ENCODE peak calls at places on chromosomes 16 and 17, in six cellular contexts. One of them, this sample, is unnamed.
A peak's percentile ranks its signal among the peaks of the same experiment; 100 is the strongest.

GRCh38 chr16:12113581-12114375 is 137.2 kb downstream of the SNX29 start:
- DNase-seq in nephron progenitor cell: peak; percentile 55
- DNase-seq in A549: no peak
- DNase-seq in brain microvascular endothelial cell: no peak
- DNase-seq in neural crest cell: no peak
- DNase-seq in AG10803: peak; percentile 85
- DNase-seq in this sample: no peak

GRCh38 chr16:85934210-85934609 is 35.2 kb downstream of the IRF8 start:
- DNase-seq in brain microvascular endothelial cell: no peak
- DNase-seq in neural crest cell: no peak
- DNase-seq in AG10803: no peak
- DNase-seq in A549: no peak
- DNase-seq in nephron progenitor cell: no peak
- DNase-seq in this sample: no peak

GRCh38 chr16:72744064-72744793 is 303.7 kb downstream of the ZFHX3 start:
- DNase-seq in neural crest cell: no peak
- DNase-seq in A549: no peak
- DNase-seq in nephron progenitor cell: no peak
- DNase-seq in brain microvascular endothelial cell: no peak
- DNase-seq in AG10803: no peak
- DNase-seq in this sample: no peak

GRCh38 chr16:1771072-1771863 is at the start of gene NME3:
- DNase-seq in neural crest cell: peak; percentile 60
- DNase-seq in A549: peak; percentile 76
- DNase-seq in nephron progenitor cell: peak; percentile 80
- DNase-seq in AG10803: peak; percentile 54
- DNase-seq in brain microvascular endothelial cell: peak; percentile 56
- DNase-seq in this sample: no peak

GRCh38 chr17:66347661-66348604 is 45.5 kb downstream of the PRKCA start:
- DNase-seq in neural crest cell: no peak
- DNase-seq in nephron progenitor cell: no peak
- DNase-seq in AG10803: peak; percentile 44
- DNase-seq in A549: peak; percentile 57
- DNase-seq in brain microvascular endothelial cell: peak; percentile 35
- DNase-seq in this sample: no peak

GRCh38 chr17:44279586-44280344 is 11.8 kb upstream of the SLC4A1 start:
- DNase-seq in brain microvascular endothelial cell: peak; percentile 92
- DNase-seq in AG10803: peak; percentile 84
- DNase-seq in neural crest cell: peak; percentile 11
- DNase-seq in nephron progenitor cell: peak; percentile 59
- DNase-seq in A549: peak; percentile 51
- DNase-seq in this sample: no peak

GRCh38 chr17:55322451-55322985 is 57.8 kb downstream of the HLF start:
- DNase-seq in neural crest cell: no peak
- DNase-seq in AG10803: peak; percentile 47
- DNase-seq in brain microvascular endothelial cell: no peak
- DNase-seq in A549: no peak
- DNase-seq in nephron progenitor cell: no peak
- DNase-seq in this sample: no peak

GRCh38 chr17:73939808-73940207 is 263.7 kb upstream of the RPL38 start:
- DNase-seq in brain microvascular endothelial cell: no peak
- DNase-seq in neural crest cell: no peak
- DNase-seq in A549: no peak
- DNase-seq in nephron progenitor cell: no peak
- DNase-seq in AG10803: no peak
- DNase-seq in this sample: no peak

GRCh38 chr16:83390759-83391158 is 417.0 kb upstream of the HSBP1 start:
- DNase-seq in AG10803: peak; percentile 9
- DNase-seq in A549: no peak
- DNase-seq in brain microvascular endothelial cell: no peak
- DNase-seq in neural crest cell: no peak
- DNase-seq in nephron progenitor cell: no peak
- DNase-seq in this sample: no peak

GRCh38 chr16:73113326-73113720 is 65.4 kb upstream of the ZFHX3 start:
- DNase-seq in brain microvascular endothelial cell: no peak
- DNase-seq in nephron progenitor cell: no peak
- DNase-seq in AG10803: peak; percentile 58
- DNase-seq in A549: no peak
- DNase-seq in neural crest cell: no peak
- DNase-seq in this sample: no peak

GRCh38 chr17:70629902-70630301 is 460.6 kb downstream of the KCNJ2 start:
- DNase-seq in AG10803: no peak
- DNase-seq in neural crest cell: no peak
- DNase-seq in brain microvascular endothelial cell: no peak
- DNase-seq in nephron progenitor cell: no peak
- DNase-seq in A549: peak; percentile 27
- DNase-seq in this sample: no peak

GRCh38 chr17:37368577-37368976 is 7.2 kb upstream of the C17orf78 start:
- DNase-seq in A549: no peak
- DNase-seq in neural crest cell: no peak
- DNase-seq in brain microvascular endothelial cell: no peak
- DNase-seq in nephron progenitor cell: no peak
- DNase-seq in AG10803: peak; percentile 60
- DNase-seq in this sample: no peak

GRCh38 chr16:35516551-35516950 is 2057.1 kb downstream of the TP53TG3F start:
- DNase-seq in brain microvascular endothelial cell: no peak
- DNase-seq in nephron progenitor cell: no peak
- DNase-seq in AG10803: no peak
- DNase-seq in A549: no peak
- DNase-seq in neural crest cell: no peak
- DNase-seq in this sample: no peak

GRCh38 chr16:3171181-3171854 is 16.7 kb upstream of the OR1F1 start:
- DNase-seq in AG10803: no peak
- DNase-seq in nephron progenitor cell: no peak
- DNase-seq in neural crest cell: no peak
- DNase-seq in brain microvascular endothelial cell: no peak
- DNase-seq in A549: no peak
- DNase-seq in this sample: no peak

GRCh38 chr17:41621916-41622315 is 2.5 kb downstream of the KRT17 start:
- DNase-seq in AG10803: no peak
- DNase-seq in neural crest cell: no peak
- DNase-seq in brain microvascular endothelial cell: no peak
- DNase-seq in A549: no peak
- DNase-seq in nephron progenitor cell: no peak
- DNase-seq in this sample: no peak

GRCh38 chr17:71959129-71959528 is 161.7 kb upstream of the SOX9 start:
- DNase-seq in brain microvascular endothelial cell: no peak
- DNase-seq in neural crest cell: no peak
- DNase-seq in nephron progenitor cell: no peak
- DNase-seq in AG10803: peak; percentile 22
- DNase-seq in A549: peak; percentile 31
- DNase-seq in this sample: no peak

GRCh38 chr17:41800601-41801373 is 11.0 kb downstream of the P3H4 start:
- DNase-seq in AG10803: peak; percentile 65
- DNase-seq in A549: peak; percentile 88
- DNase-seq in nephron progenitor cell: peak; percentile 49
- DNase-seq in neural crest cell: no peak
- DNase-seq in brain microvascular endothelial cell: no peak
- DNase-seq in this sample: peak; percentile 47

GRCh38 chr17:58492238-58493121 is 4.3 kb upstream of the HSF5 start:
- DNase-seq in AG10803: no peak
- DNase-seq in neural crest cell: no peak
- DNase-seq in nephron progenitor cell: no peak
- DNase-seq in brain microvascular endothelial cell: peak; percentile 24
- DNase-seq in A549: no peak
- DNase-seq in this sample: no peak

GRCh38 chr17:42285346-42286050 is 2.8 kb upstream of the STAT5A start:
- DNase-seq in A549: no peak
- DNase-seq in AG10803: no peak
- DNase-seq in nephron progenitor cell: no peak
- DNase-seq in neural crest cell: no peak
- DNase-seq in brain microvascular endothelial cell: no peak
- DNase-seq in this sample: no peak

GRCh38 chr16:64417711-64418227 is 704.1 kb downstream of the CDH11 start:
- DNase-seq in nephron progenitor cell: no peak
- DNase-seq in A549: no peak
- DNase-seq in AG10803: peak; percentile 98
- DNase-seq in brain microvascular endothelial cell: peak; percentile 45
- DNase-seq in neural crest cell: no peak
- DNase-seq in this sample: no peak

GRCh38 chr16:74501484-74502479 is 80.5 kb upstream of the CLEC18B start:
- DNase-seq in brain microvascular endothelial cell: no peak
- DNase-seq in nephron progenitor cell: no peak
- DNase-seq in AG10803: no peak
- DNase-seq in neural crest cell: no peak
- DNase-seq in A549: no peak
- DNase-seq in this sample: no peak

GRCh38 chr17:28100936-28101335 is 58.5 kb downstream of the NLK start:
- DNase-seq in brain microvascular endothelial cell: no peak
- DNase-seq in AG10803: no peak
- DNase-seq in nephron progenitor cell: no peak
- DNase-seq in neural crest cell: no peak
- DNase-seq in A549: no peak
- DNase-seq in this sample: no peak

GRCh38 chr16:83762141-83763024 is 45.4 kb upstream of the HSBP1 start:
- DNase-seq in AG10803: no peak
- DNase-seq in brain microvascular endothelial cell: no peak
- DNase-seq in nephron progenitor cell: no peak
- DNase-seq in neural crest cell: no peak
- DNase-seq in A549: no peak
- DNase-seq in this sample: no peak

GRCh38 chr16:56399492-56399891 is 25.9 kb downstream of the AMFR start:
- DNase-seq in brain microvascular endothelial cell: no peak
- DNase-seq in A549: no peak
- DNase-seq in neural crest cell: no peak
- DNase-seq in AG10803: no peak
- DNase-seq in nephron progenitor cell: no peak
- DNase-seq in this sample: no peak

GRCh38 chr16:56400458-56400857 is 24.9 kb downstream of the AMFR start:
- DNase-seq in A549: no peak
- DNase-seq in AG10803: no peak
- DNase-seq in brain microvascular endothelial cell: no peak
- DNase-seq in nephron progenitor cell: no peak
- DNase-seq in neural crest cell: no peak
- DNase-seq in this sample: no peak

GRCh38 chr16:56405977-56406376 is 19.4 kb downstream of the AMFR start:
- DNase-seq in A549: no peak
- DNase-seq in AG10803: no peak
- DNase-seq in neural crest cell: no peak
- DNase-seq in brain microvascular endothelial cell: no peak
- DNase-seq in nephron progenitor cell: no peak
- DNase-seq in this sample: no peak

GRCh38 chr16:56399047-56399446 is 26.3 kb downstream of the AMFR start:
- DNase-seq in nephron progenitor cell: no peak
- DNase-seq in A549: no peak
- DNase-seq in brain microvascular endothelial cell: no peak
- DNase-seq in AG10803: no peak
- DNase-seq in neural crest cell: no peak
- DNase-seq in this sample: no peak

GRCh38 chr16:56401482-56401881 is 23.9 kb downstream of the AMFR start:
- DNase-seq in A549: peak; percentile 55
- DNase-seq in neural crest cell: no peak
- DNase-seq in AG10803: no peak
- DNase-seq in nephron progenitor cell: no peak
- DNase-seq in brain microvascular endothelial cell: no peak
- DNase-seq in this sample: no peak
- TF ChIP-seq CTCF in A549: no peak
- TF ChIP-seq CTCF in neural crest cell: peak; percentile 50
- TF ChIP-seq CTCF in AG10803: peak; percentile 23
- TF ChIP-seq CTCF in nephron progenitor cell: peak; percentile 24
- TF ChIP-seq CTCF in brain microvascular endothelial cell: peak; percentile 57
- TF ChIP-seq CTCF in this sample: peak; percentile 39

GRCh38 chr16:78704421-78704820 is 605.0 kb downstream of the WWOX start:
- DNase-seq in brain microvascular endothelial cell: no peak
- DNase-seq in nephron progenitor cell: no peak
- DNase-seq in AG10803: peak; percentile 59
- DNase-seq in neural crest cell: no peak
- DNase-seq in A549: no peak
- DNase-seq in this sample: no peak

GRCh38 chr16:78706637-78707036 is 607.2 kb downstream of the WWOX start:
- DNase-seq in neural crest cell: no peak
- DNase-seq in nephron progenitor cell: no peak
- DNase-seq in AG10803: no peak
- DNase-seq in brain microvascular endothelial cell: no peak
- DNase-seq in A549: no peak
- DNase-seq in this sample: no peak

GRCh38 chr16:78709137-78709871 is 609.9 kb downstream of the WWOX start:
- DNase-seq in brain microvascular endothelial cell: no peak
- DNase-seq in A549: no peak
- DNase-seq in neural crest cell: no peak
- DNase-seq in nephron progenitor cell: no peak
- DNase-seq in AG10803: no peak
- DNase-seq in this sample: no peak

GRCh38 chr16:78703951-78704350 is 604.5 kb downstream of the WWOX start:
- DNase-seq in AG10803: peak; percentile 38
- DNase-seq in A549: no peak
- DNase-seq in brain microvascular endothelial cell: no peak
- DNase-seq in nephron progenitor cell: no peak
- DNase-seq in neural crest cell: no peak
- DNase-seq in this sample: no peak

GRCh38 chr16:78705694-78706093 is 606.2 kb downstream of the WWOX start:
- DNase-seq in A549: peak; percentile 74
- DNase-seq in neural crest cell: no peak
- DNase-seq in AG10803: peak; percentile 1
- DNase-seq in nephron progenitor cell: no peak
- DNase-seq in brain microvascular endothelial cell: peak; percentile 9
- DNase-seq in this sample: no peak
- TF ChIP-seq CTCF in A549: no peak
- TF ChIP-seq CTCF in neural crest cell: peak; percentile 78
- TF ChIP-seq CTCF in AG10803: peak; percentile 36
- TF ChIP-seq CTCF in nephron progenitor cell: peak; percentile 60
- TF ChIP-seq CTCF in brain microvascular endothelial cell: peak; percentile 14
- TF ChIP-seq CTCF in this sample: peak; percentile 57

GRCh38 chr17:29619251-29619650 is 3.5 kb downstream of the CORO6 start:
- DNase-seq in nephron progenitor cell: no peak
- DNase-seq in neural crest cell: no peak
- DNase-seq in brain microvascular endothelial cell: no peak
- DNase-seq in AG10803: peak; percentile 37
- DNase-seq in A549: peak; percentile 73
- DNase-seq in this sample: no peak
- TF ChIP-seq CTCF in nephron progenitor cell: no peak
- TF ChIP-seq CTCF in neural crest cell: peak; percentile 22
- TF ChIP-seq CTCF in brain microvascular endothelial cell: peak; percentile 57
- TF ChIP-seq CTCF in AG10803: peak; percentile 31
- TF ChIP-seq CTCF in A549: peak; percentile 29
- TF ChIP-seq CTCF in this sample: no peak

DNA sequence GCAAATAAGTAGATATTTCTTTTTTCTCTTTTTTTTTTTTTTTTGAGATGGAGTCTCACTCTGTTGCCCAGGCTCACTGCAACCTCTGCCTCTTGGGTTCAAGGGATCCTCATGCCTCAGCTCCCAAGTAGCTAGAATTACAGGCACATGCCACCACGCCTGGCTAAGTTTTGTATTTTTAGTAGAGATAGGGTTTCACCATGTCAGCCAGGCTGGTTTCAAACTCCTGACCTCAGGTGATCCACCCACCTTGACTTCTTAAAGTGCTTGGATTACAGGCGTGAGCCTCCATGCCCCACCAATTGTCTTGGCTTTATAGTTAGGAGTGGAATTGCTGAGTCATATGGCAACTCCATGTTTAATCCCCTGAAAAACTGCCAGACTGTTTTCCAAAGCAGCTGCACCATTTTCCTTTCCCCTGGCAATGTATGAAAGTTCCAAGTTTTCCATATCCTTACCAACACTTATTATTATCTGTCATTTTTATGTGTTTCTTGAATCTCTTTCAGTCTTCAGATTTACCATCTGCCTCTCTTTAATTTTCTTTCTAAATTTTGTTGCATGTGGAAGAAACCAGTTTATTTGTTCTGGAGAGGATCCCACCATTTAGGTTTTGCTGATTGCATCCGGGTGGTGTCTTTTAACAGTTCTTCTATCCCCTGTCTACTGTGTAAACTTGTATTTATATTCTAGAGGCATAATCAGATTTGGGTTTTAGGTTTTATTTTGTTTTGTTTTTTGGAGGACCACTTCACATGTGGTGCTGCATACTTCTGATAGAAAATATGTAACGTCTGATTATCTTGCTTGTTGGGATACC is 9.9 kb upstream of the CES3 start:
- DNase-seq in AG10803: no peak
- DNase-seq in neural crest cell: no peak
- DNase-seq in nephron progenitor cell: no peak
- DNase-seq in brain microvascular endothelial cell: no peak
- DNase-seq in A549: no peak
- DNase-seq in this sample: no peak
- TF ChIP-seq CTCF in AG10803: no peak
- TF ChIP-seq CTCF in neural crest cell: no peak
- TF ChIP-seq CTCF in nephron progenitor cell: no peak
- TF ChIP-seq CTCF in brain microvascular endothelial cell: no peak
- TF ChIP-seq CTCF in A549: no peak
- TF ChIP-seq CTCF in this sample: no peak

This sample was measured in progenitor cell of endocrine pancreas.